ENCODE peak calls at places on chromosomes 1 and 21, in nine cellular contexts. B is foreskin fibroblast, Y is ascending aorta, A is AG09309, X is esophagus squamous epithelium, E is ovary, M is cardiac fibroblast, U is lower leg skin, D is A673. C is an unnamed sample.

GRCh38 chr1:225224287-225224686 is 203.6 kb downstream of the LBR start:
- DNase-seq in M (no peak), D (no peak), Y (no peak), X (no peak), A (no peak), B (no peak), E (no peak), U (no peak), C (no peak)

GRCh38 chr1:99441234-99442095 is 177.2 kb downstream of the PLPPR4 start:
- DNase-seq in X (no peak), Y (no peak), U (no peak), A (peak), D (peak), B (peak), E (no peak), M (no peak), C (no peak)

GRCh38 chr1:163561570-163562295 is 240.0 kb downstream of the NUF2 start:
- DNase-seq in Y (no peak), U (no peak), A (no peak), B (peak), D (peak), E (no peak), X (no peak), M (peak), C (peak)

GRCh38 chr1:177640687-177641086 is 329.2 kb downstream of the SEC16B start:
- DNase-seq in U (no peak), Y (no peak), X (no peak), E (no peak), B (no peak), D (no peak), M (no peak), A (no peak), C (no peak)

GRCh38 chr21:40176732-40177131 is 309.5 kb downstream of the PCP4 start:
- DNase-seq in A (no peak), E (no peak), X (no peak), Y (no peak), U (no peak), M (no peak), D (no peak), B (no peak), C (no peak)

GRCh38 chr1:68758666-68759209 is 261.9 kb upstream of the DEPDC1 start:
- DNase-seq in B (no peak), D (no peak), M (no peak), Y (no peak), U (no peak), A (no peak), X (no peak), E (no peak), C (peak)

GRCh38 chr1:153488731-153489130 is 28.3 kb upstream of the S100A7 start:
- DNase-seq in E (no peak), X (no peak), B (peak), Y (peak), M (peak), D (no peak), U (no peak), A (no peak), C (no peak)

GRCh38 chr1:38153426-38154088 is 107.0 kb upstream of the POU3F1 start:
- DNase-seq in E (no peak), Y (no peak), A (no peak), X (no peak), U (no peak), D (no peak), M (no peak), B (no peak), C (no peak)

GRCh38 chr1:109484519-109484975 is 842 bp downstream of the ATXN7L2 start:
- DNase-seq in E (no peak), B (peak), M (no peak), D (peak), U (no peak), X (no peak), A (no peak), Y (no peak), C (no peak)

GRCh38 chr1:27144349-27144748 is 10.6 kb downstream of the SLC9A1 start:
- DNase-seq in U (no peak), A (no peak), M (no peak), E (no peak), Y (no peak), D (no peak), B (no peak), X (no peak), C (no peak)

GRCh38 chr1:36420409-36420808 is 22.7 kb upstream of the LSM10 start:
- DNase-seq in B (peak), E (peak), U (no peak), M (peak), D (no peak), Y (no peak), A (no peak), X (no peak), C (no peak)

GRCh38 chr1:32413507-32414185 is 19.4 kb upstream of the BSDC1 start:
- DNase-seq in B (peak), A (no peak), X (no peak), E (no peak), D (peak), M (peak), Y (peak), U (no peak), C (peak)

GRCh38 chr1:156625436-156626078 is 6.3 kb downstream of the HAPLN2 start:
- DNase-seq in A (no peak), M (peak), X (no peak), D (peak), U (peak), B (peak), Y (no peak), E (peak), C (no peak)

GRCh38 chr1:56473582-56474270 is 105.6 kb downstream of the PLPP3 start:
- DNase-seq in Y (no peak), E (no peak), B (peak), A (no peak), U (no peak), M (peak), X (no peak), D (no peak), C (no peak)

GRCh38 chr21:15904389-15904788 is 174.6 kb downstream of the USP25 start:
- DNase-seq in B (no peak), Y (no peak), U (no peak), X (no peak), D (no peak), A (no peak), E (no peak), M (no peak), C (no peak)

GRCh38 chr1:94746635-94747525 is 73.3 kb upstream of the SLC44A3 start:
- DNase-seq in B (peak), A (no peak), D (no peak), Y (no peak), E (no peak), U (no peak), X (no peak), M (peak), C (no peak)

GRCh38 chr21:46599251-46599572 is 5.7 kb downstream of the S100B start:
- DNase-seq in A (peak), D (no peak), M (peak), U (no peak), Y (no peak), B (peak), E (no peak), X (no peak), C (no peak)

DNA sequence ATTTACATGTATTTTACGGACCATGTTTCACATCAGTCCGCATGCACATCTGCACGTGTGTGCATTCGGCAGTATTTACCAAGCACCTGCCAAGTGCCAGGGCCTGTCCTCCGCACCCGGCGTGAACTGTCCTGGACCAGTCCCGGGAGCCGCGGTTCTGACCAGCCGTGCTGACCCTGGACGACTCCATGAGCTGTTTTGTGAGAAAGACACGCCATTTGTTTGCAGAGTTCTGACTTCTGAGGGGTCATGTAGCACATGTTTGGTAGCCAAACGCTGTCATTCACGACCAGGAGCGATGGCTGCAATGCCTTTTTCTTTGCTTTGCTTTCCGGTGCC is 3.3 kb upstream of the OLIG2 start:
- DNase-seq in Y (no peak), M (no peak), A (no peak), E (no peak), X (no peak), U (peak), D (no peak), B (no peak), C (no peak)
- H3K4me3 ChIP-seq in Y (no peak), M (no peak), A (no peak), E (no peak), X (no peak), U (no peak), D (no peak), B (no peak), C (no peak)

GRCh38 chr1:212037900-212038299 is 2.4 kb downstream of the DTL start:
- DNase-seq in E (no peak), A (no peak), X (no peak), B (peak), U (no peak), M (no peak), D (no peak), Y (no peak), C (no peak)
- H3K4me3 ChIP-seq in E (no peak), A (no peak), X (no peak), B (no peak), U (no peak), M (no peak), D (peak), Y (no peak), C (no peak)

DNA sequence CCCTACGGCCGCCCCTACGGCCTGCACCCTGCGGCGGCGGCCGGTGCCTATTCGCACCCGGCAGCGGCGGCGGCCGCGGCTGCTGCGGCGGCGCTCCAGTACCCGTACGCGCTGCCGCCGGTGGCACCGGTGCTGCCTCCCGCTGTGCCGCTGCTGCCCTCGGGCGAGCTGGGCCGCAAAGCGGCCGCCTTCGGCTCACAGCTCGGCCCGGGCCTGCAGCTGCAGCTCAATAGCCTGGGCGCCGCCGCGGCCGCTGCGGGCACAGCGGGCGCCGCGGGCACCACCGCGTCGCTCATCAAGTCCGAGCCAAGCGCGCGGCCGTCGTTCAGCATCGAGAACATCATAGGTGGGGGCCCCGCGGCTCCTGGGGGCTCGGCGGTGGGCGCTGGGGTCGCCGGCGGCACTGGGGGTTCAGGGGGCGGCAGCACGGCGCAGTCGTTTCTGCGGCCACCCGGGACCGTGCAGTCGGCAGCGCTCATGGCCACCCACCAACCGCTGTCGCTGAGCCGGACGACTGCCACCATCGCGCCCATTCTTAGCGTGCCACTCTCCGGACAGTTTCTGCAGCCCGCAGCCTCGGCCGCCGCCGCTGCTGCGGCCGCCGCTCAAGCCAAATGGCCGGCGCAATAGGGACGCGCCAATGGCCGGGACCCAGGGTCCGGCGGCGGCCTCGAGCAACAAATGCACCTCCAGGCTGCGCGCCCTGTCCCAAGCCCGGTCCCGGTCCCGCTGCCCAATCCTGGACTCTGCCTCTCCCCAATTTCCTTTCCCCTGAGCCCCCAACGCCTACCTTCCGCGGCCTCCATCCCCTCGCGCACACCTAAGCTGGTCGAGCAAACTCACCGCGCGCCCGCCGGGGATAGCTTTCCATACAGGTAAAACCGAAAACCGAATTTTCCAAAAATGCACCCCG is 1.8 kb downstream of the FOXD3 start:
- DNase-seq in E (no peak), A (no peak), X (no peak), M (no peak), D (no peak), B (peak), Y (no peak), U (no peak), C (no peak)
- H3K4me3 ChIP-seq in E (peak), A (no peak), X (peak), M (no peak), D (peak), B (no peak), Y (peak), U (no peak), C (peak)

GRCh38 chr21:36431252-36431651 is 46.1 kb downstream of the CHAF1B start:
- DNase-seq in A (no peak), Y (no peak), U (no peak), D (no peak), B (no peak), X (no peak), M (no peak), E (no peak), C (no peak)
- H3K4me3 ChIP-seq in A (no peak), Y (no peak), U (no peak), D (no peak), B (no peak), X (no peak), M (no peak), E (no peak), C (no peak)

DNA sequence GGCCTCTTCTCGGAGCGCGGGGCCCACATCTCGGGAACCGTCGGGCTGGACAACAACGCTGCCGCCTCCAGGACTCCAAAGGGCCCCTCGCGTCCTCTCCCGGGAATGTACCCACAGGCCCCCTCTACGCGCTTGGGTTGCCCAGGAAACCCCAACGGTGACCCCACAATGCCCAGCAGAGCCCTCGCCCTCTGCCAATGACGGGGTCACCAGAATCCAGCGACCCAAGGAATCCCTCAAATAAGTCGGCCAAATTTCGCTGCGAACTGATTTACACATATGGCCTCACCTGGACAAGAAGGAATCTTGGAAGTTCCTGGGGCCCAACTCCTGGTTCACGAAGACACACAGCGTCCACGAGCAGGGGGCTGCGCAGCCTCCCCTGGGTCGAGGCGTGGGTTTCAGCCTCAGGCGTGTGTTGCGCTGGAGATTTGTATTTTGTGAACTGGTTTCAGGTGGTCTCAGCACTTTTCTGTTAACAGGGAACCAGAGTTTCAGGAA is 78.1 kb downstream of the DESI2 start:
- DNase-seq in B (no peak), A (no peak), Y (no peak), D (no peak), E (no peak), X (no peak), U (no peak), M (no peak), C (no peak)
- H3K4me3 ChIP-seq in B (no peak), A (peak), Y (peak), D (peak), E (peak), X (peak), U (peak), M (no peak), C (peak)

DNA sequence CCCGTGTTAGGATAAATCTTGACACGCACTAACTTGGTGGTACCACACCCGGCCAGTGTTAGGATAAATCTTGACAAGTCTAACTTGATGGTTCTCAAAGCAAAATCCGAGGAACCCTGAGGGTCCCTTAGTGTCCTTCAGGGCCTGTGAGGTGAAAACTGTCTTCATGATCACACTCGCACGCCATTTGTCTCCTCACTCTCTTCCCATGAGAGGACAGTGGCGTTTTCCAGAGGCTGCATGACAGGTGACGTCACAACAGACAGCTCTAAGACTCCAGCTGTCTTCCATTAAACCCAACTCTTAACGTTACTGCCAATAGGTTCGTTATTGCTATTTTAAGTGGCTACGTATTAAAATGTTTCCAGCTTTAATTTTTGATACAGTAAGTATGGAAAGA is 13.8 kb downstream of the CFAP74 start:
- DNase-seq in U (no peak), A (no peak), E (no peak), M (peak), Y (no peak), D (no peak), X (no peak), B (peak), C (no peak)
- H3K4me3 ChIP-seq in U (no peak), A (no peak), E (no peak), M (no peak), Y (no peak), D (no peak), X (no peak), B (no peak), C (no peak)